ENCODE peak calls at places on chromosomes 6 and 20, in four cellular contexts. One of them, this sample, is unnamed.
A peak's percentile ranks its signal among the peaks of the same experiment; 100 is the strongest.

GRCh38 chr20:63930971-63931553 is 25.2 kb downstream of the UCKL1 start:
- DNase-seq in A549: no peak
- DNase-seq in neural progenitor cell: no peak
- DNase-seq in stomach: peak; percentile 95
- DNase-seq in this sample: no peak

GRCh38 chr20:63204362-63204761 is 11.6 kb downstream of the YTHDF1 start:
- DNase-seq in stomach: no peak
- DNase-seq in A549: no peak
- DNase-seq in neural progenitor cell: no peak
- DNase-seq in this sample: no peak

GRCh38 chr20:44896583-44896982 is 11.1 kb downstream of the YWHAB start:
- DNase-seq in neural progenitor cell: no peak
- DNase-seq in stomach: no peak
- DNase-seq in A549: no peak
- DNase-seq in this sample: peak; percentile 33

GRCh38 chr6:150333592-150333954 is 35.2 kb upstream of the IYD start:
- DNase-seq in A549: no peak
- DNase-seq in stomach: no peak
- DNase-seq in neural progenitor cell: no peak
- DNase-seq in this sample: no peak

GRCh38 chr6:157849288-157850017 is 26.4 kb downstream of the SNX9 start:
- DNase-seq in stomach: no peak
- DNase-seq in neural progenitor cell: no peak
- DNase-seq in A549: no peak
- DNase-seq in this sample: no peak

GRCh38 chr20:56865055-56865454 is 235.9 kb downstream of the TFAP2C start:
- DNase-seq in neural progenitor cell: no peak
- DNase-seq in stomach: no peak
- DNase-seq in A549: no peak
- DNase-seq in this sample: no peak

GRCh38 chr20:63846128-63846771 is 15.0 kb upstream of the ABHD16B start:
- DNase-seq in stomach: no peak
- DNase-seq in neural progenitor cell: peak; percentile 66
- DNase-seq in A549: peak; percentile 56
- DNase-seq in this sample: no peak

GRCh38 chr6:83371428-83371827 is 59.4 kb downstream of the ME1 start:
- DNase-seq in stomach: no peak
- DNase-seq in A549: no peak
- DNase-seq in neural progenitor cell: no peak
- DNase-seq in this sample: no peak

GRCh38 chr20:4820833-4821518 is 99.3 kb downstream of the PRND start:
- DNase-seq in stomach: no peak
- DNase-seq in A549: peak; percentile 41
- DNase-seq in neural progenitor cell: no peak
- DNase-seq in this sample: no peak

GRCh38 chr6:135162678-135163439 is 18.2 kb upstream of the MYB start:
- DNase-seq in neural progenitor cell: peak; percentile 71
- DNase-seq in stomach: peak; percentile 40
- DNase-seq in A549: peak; percentile 43
- DNase-seq in this sample: peak; percentile 60

DNA sequence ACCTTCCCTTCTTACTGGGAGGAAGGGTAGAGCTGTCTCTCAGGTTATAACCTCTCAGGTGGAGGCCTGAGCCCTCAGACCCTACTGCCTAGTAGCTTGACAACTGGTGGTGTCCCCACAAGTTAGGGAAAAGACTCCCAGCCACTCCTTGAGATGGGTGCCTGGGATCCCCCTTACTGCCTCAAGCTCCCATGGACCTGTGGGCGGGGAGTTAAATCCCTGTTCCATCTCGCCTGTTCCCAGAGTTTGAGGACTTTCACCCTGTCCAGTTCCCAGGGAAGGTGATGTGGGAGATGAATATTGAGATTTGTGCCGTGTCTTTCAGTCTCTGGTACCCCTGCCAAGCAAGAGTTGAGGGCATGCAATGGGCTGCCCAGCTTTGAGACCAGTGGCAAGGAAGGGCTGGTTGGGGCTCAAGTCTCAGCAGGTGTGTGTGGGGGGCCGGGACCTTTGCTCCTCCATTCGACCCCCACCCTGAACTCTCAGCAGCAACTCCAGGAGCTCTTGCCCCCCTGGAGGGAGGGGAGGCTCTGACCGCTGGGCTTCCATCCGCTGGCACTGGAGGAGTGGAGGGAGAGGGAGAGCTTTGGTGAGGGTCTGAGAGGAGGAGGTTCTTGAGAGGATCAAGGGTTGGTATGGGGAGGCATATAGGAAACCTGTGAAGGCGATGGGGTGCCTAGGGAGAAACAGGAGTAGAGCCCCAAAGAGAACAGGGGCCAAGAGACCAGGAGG is 1.1 kb upstream of the PBX2 start:
- DNase-seq in A549: no peak
- DNase-seq in stomach: no peak
- DNase-seq in neural progenitor cell: no peak
- DNase-seq in this sample: no peak
- H3K4me3 ChIP-seq in A549: peak overlapping the region; percentile 94
- H3K4me3 ChIP-seq in stomach: peak overlapping the region; percentile 69
- H3K4me3 ChIP-seq in neural progenitor cell: peak overlapping the region; percentile 88
- H3K4me3 ChIP-seq in this sample: no peak overlapping the region

GRCh38 chr6:11276911-11277274 is 44.4 kb upstream of the NEDD9 start:
- DNase-seq in neural progenitor cell: no peak
- DNase-seq in stomach: no peak
- DNase-seq in A549: no peak
- DNase-seq in this sample: no peak

GRCh38 chr6:11277275-11278206 is 45.1 kb upstream of the NEDD9 start:
- DNase-seq in stomach: no peak
- DNase-seq in neural progenitor cell: peak; percentile 75
- DNase-seq in A549: peak; percentile 15
- DNase-seq in this sample: peak; percentile 61

GRCh38 chr6:11278207-11278559 is 45.7 kb upstream of the NEDD9 start:
- DNase-seq in stomach: no peak
- DNase-seq in neural progenitor cell: no peak
- DNase-seq in A549: no peak
- DNase-seq in this sample: no peak

GRCh38 chr6:11275598-11275997 is 43.1 kb upstream of the NEDD9 start:
- DNase-seq in stomach: no peak
- DNase-seq in A549: peak; percentile 45
- DNase-seq in neural progenitor cell: no peak
- DNase-seq in this sample: no peak

GRCh38 chr6:11276228-11276627 is 43.8 kb upstream of the NEDD9 start:
- DNase-seq in stomach: no peak
- DNase-seq in neural progenitor cell: no peak
- DNase-seq in A549: no peak
- DNase-seq in this sample: no peak
- H3K4me1 ChIP-seq in stomach: peaks cover 32% of the 10 kb centered on the region
- H3K4me1 ChIP-seq in neural progenitor cell: peaks cover 31% of the 10 kb centered on the region
- H3K4me1 ChIP-seq in A549: peaks cover 69% of the 10 kb centered on the region
- H3K4me1 ChIP-seq in this sample: peaks cover 11% of the 10 kb centered on the region

DNA sequence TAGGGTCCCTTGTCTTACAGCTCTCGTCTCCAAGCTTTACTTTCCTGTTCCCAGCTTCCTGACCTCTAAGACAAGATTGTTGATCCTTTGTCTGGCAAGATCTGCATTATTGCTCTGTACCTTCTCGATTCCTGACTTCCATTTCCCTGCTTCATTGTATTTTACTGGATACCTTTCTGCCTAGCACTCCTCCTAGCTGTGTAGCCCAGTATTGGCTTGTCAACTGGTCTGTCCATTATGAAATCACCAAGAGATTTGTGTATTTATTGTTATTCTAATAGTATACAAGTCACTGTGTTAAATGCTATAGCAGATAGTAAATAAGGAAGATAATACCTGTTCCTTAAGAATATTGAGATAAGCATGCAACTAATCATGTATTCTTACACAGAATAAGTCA is 305.4 kb downstream of the CDKAL1 start:
- DNase-seq in A549: no peak
- DNase-seq in neural progenitor cell: no peak
- DNase-seq in stomach: no peak
- DNase-seq in this sample: no peak
- TF ChIP-seq CTCF in A549: no peak
- TF ChIP-seq CTCF in neural progenitor cell: peak; percentile 22
- TF ChIP-seq CTCF in stomach: no peak
- TF ChIP-seq CTCF in this sample: no peak

DNA sequence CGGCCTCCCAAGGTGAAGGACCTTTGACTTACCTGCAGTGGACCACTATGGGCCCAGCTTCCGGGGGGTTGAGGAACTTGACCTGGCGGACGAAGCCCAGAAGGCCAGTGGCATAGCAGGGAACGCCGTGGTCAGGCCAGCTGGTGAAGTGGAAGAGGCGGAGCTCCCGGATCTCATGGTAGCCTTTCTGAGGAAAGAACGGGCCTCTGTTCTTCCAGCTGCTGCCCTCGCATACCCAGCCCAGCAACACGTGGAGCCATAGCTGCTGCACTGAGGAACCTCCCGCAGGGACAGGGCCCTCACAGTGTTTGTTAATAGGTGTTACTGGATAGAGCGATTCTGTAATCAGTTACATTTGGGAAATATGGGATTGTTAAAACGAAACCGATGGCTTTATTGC is 492.1 kb upstream of the CHD6 start:
- DNase-seq in neural progenitor cell: no peak
- DNase-seq in A549: no peak
- DNase-seq in stomach: no peak
- DNase-seq in this sample: no peak
- H3K4me3 ChIP-seq in neural progenitor cell: no peak overlapping the region
- H3K4me3 ChIP-seq in A549: no peak overlapping the region
- H3K4me3 ChIP-seq in stomach: no peak overlapping the region
- H3K4me3 ChIP-seq in this sample: no peak overlapping the region

GRCh38 chr6:56758553-56758952 is 115.9 kb upstream of the DST start:
- DNase-seq in neural progenitor cell: no peak
- DNase-seq in A549: no peak
- DNase-seq in stomach: no peak
- DNase-seq in this sample: no peak

GRCh38 chr6:56757585-56757984 is 114.9 kb upstream of the DST start:
- DNase-seq in stomach: peak; percentile 69
- DNase-seq in A549: no peak
- DNase-seq in neural progenitor cell: peak; percentile 55
- DNase-seq in this sample: peak; percentile 64

GRCh38 chr6:56756791-56757582 is 114.3 kb upstream of the DST start:
- DNase-seq in neural progenitor cell: no peak
- DNase-seq in stomach: no peak
- DNase-seq in A549: no peak
- DNase-seq in this sample: no peak

GRCh38 chr6:56759521-56759920 is 116.8 kb upstream of the DST start:
- DNase-seq in stomach: no peak
- DNase-seq in A549: no peak
- DNase-seq in neural progenitor cell: peak; percentile 89
- DNase-seq in this sample: peak; percentile 67

GRCh38 chr6:56758120-56758519 is 115.4 kb upstream of the DST start:
- DNase-seq in A549: no peak
- DNase-seq in stomach: no peak
- DNase-seq in neural progenitor cell: no peak
- DNase-seq in this sample: no peak
- H3K4me1 ChIP-seq in A549: peaks cover 45% of the 10 kb centered on the region
- H3K4me1 ChIP-seq in stomach: peaks cover 12% of the 10 kb centered on the region
- H3K4me1 ChIP-seq in neural progenitor cell: peaks cover 60% of the 10 kb centered on the region
- H3K4me1 ChIP-seq in this sample: peaks cover 34% of the 10 kb centered on the region

GRCh38 chr6:169574420-169574819 is 127.4 kb downstream of the WDR27 start:
- DNase-seq in stomach: no peak
- DNase-seq in A549: no peak
- DNase-seq in neural progenitor cell: no peak
- DNase-seq in this sample: no peak

GRCh38 chr6:169575365-169575764 is 126.5 kb downstream of the WDR27 start:
- DNase-seq in A549: no peak
- DNase-seq in neural progenitor cell: no peak
- DNase-seq in stomach: no peak
- DNase-seq in this sample: no peak

GRCh38 chr6:169579712-169580111 is 122.1 kb downstream of the WDR27 start:
- DNase-seq in stomach: no peak
- DNase-seq in A549: no peak
- DNase-seq in neural progenitor cell: no peak
- DNase-seq in this sample: peak; percentile 66

GRCh38 chr6:169577236-169577635 is 124.6 kb downstream of the WDR27 start:
- DNase-seq in neural progenitor cell: no peak
- DNase-seq in stomach: no peak
- DNase-seq in A549: no peak
- DNase-seq in this sample: no peak

DNA sequence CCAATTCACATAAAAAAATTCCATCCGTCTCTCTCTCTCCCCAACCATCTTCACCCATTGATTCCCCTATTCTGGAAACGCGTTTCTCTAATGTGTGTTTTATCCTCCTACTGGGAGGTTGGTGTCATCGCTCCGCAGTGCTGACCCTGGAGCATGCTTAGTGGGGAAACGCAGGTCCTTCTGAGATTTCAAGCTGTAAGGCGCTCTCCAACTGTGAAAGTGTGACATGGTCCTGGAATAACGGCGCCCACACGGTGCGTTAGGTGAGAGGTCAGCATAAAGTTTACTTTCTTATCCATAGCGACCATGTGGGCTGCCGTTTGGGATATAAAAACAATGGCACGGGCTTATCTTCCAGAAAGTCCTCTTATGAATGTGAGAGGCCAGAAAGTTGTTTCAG is 123.9 kb downstream of the WDR27 start:
- DNase-seq in stomach: no peak
- DNase-seq in A549: no peak
- DNase-seq in neural progenitor cell: no peak
- DNase-seq in this sample: no peak
- TF ChIP-seq CTCF in stomach: no peak
- TF ChIP-seq CTCF in A549: no peak
- TF ChIP-seq CTCF in neural progenitor cell: no peak
- TF ChIP-seq CTCF in this sample: no peak

DNA sequence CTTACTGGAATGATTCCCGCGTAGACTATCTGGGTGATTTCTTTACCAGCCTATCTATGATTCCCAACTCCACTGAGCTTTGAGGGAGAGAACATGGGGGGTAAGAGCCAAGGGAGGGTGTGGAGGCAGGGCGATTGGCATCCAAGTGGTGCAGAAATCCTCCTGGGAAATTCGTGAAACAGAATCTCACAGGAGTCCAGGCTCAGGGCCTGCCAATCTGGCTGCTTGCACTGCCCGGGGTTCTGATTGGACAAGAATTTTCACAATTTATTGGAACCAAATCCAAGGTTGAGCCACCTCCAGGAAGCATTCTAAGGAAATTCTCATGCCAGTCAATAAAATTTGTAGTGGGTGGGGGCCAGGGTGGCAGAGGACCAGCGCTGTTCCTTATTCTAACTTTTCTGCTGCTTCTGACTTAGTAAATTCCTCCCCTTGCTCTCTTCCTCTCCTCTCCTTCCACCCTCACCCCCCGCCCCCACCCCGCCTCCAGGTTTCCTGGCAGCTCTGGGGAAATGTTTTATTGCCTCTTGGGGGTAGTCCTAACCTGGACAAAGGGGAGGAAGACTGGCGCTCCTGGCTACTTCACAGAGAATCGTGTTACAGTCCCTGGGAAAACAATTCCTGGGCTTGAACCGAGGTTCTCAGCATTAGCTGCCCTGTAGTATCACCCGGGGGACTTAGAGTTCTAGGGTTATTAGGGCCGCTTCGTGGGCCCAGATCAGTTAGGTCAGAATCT is 3.1 kb downstream of the BMP6 start:
- DNase-seq in neural progenitor cell: peak; percentile 48
- DNase-seq in stomach: no peak
- DNase-seq in A549: no peak
- DNase-seq in this sample: peak; percentile 9
- H3K4me3 ChIP-seq in neural progenitor cell: peak overlapping the region; percentile 53
- H3K4me3 ChIP-seq in stomach: peak overlapping the region; percentile 75
- H3K4me3 ChIP-seq in A549: peak overlapping the region; percentile 56
- H3K4me3 ChIP-seq in this sample: peak overlapping the region; percentile 48

GRCh38 chr6:24980507-24981384 is 45.0 kb upstream of the RIPOR2 start:
- DNase-seq in stomach: no peak
- DNase-seq in A549: no peak
- DNase-seq in neural progenitor cell: peak; percentile 39
- DNase-seq in this sample: peak; percentile 71
- H3K4me1 ChIP-seq in stomach: no peaks in the 10 kb centered on the region
- H3K4me1 ChIP-seq in A549: peaks cover 10% of the 10 kb centered on the region
- H3K4me1 ChIP-seq in neural progenitor cell: peaks cover 50% of the 10 kb centered on the region
- H3K4me1 ChIP-seq in this sample: peaks cover 22% of the 10 kb centered on the region

This sample was measured in A673.